ENCODE peak calls at places on chromosomes 11 and 22, in five cellular contexts. One of them, this sample, is unnamed.

GRCh38 chr11:65427691-65428577 is 5.3 kb downstream of the NEAT1 start:
- DNase-seq in naive thymus-derived CD8-positive, alpha-beta T cell: peak; percentile 30
- DNase-seq in iPS-NIHi11: no peak
- DNase-seq in brain microvascular endothelial cell: peak; percentile 68
- DNase-seq in WTC11: no peak
- DNase-seq in this sample: no peak

GRCh38 chr11:36501236-36501635 is 8.8 kb downstream of the TRAF6 start:
- DNase-seq in naive thymus-derived CD8-positive, alpha-beta T cell: no peak
- DNase-seq in iPS-NIHi11: no peak
- DNase-seq in brain microvascular endothelial cell: no peak
- DNase-seq in WTC11: no peak
- DNase-seq in this sample: no peak

GRCh38 chr11:105357764-105358163 is 218.2 kb upstream of the CARD18 start:
- DNase-seq in naive thymus-derived CD8-positive, alpha-beta T cell: no peak
- DNase-seq in iPS-NIHi11: no peak
- DNase-seq in brain microvascular endothelial cell: peak; percentile 66
- DNase-seq in WTC11: no peak
- DNase-seq in this sample: no peak

GRCh38 chr11:17793642-17794170 is 59.1 kb downstream of the KCNC1 start:
- DNase-seq in naive thymus-derived CD8-positive, alpha-beta T cell: no peak
- DNase-seq in iPS-NIHi11: no peak
- DNase-seq in brain microvascular endothelial cell: no peak
- DNase-seq in WTC11: no peak
- DNase-seq in this sample: no peak

GRCh38 chr11:85758480-85759039 is 52.4 kb downstream of the SYTL2 start:
- DNase-seq in naive thymus-derived CD8-positive, alpha-beta T cell: no peak
- DNase-seq in iPS-NIHi11: no peak
- DNase-seq in brain microvascular endothelial cell: no peak
- DNase-seq in WTC11: no peak
- DNase-seq in this sample: no peak

GRCh38 chr11:75184757-75185156 is 33.9 kb downstream of the SLCO2B1 start:
- DNase-seq in naive thymus-derived CD8-positive, alpha-beta T cell: no peak
- DNase-seq in iPS-NIHi11: no peak
- DNase-seq in brain microvascular endothelial cell: no peak
- DNase-seq in WTC11: no peak
- DNase-seq in this sample: no peak

GRCh38 chr11:62847767-62848314 is 8.5 kb upstream of the WDR74 start:
- DNase-seq in naive thymus-derived CD8-positive, alpha-beta T cell: no peak
- DNase-seq in iPS-NIHi11: no peak
- DNase-seq in brain microvascular endothelial cell: no peak
- DNase-seq in WTC11: no peak
- DNase-seq in this sample: no peak

GRCh38 chr11:14904745-14905103 is 12.7 kb upstream of the CYP2R1 start:
- DNase-seq in naive thymus-derived CD8-positive, alpha-beta T cell: peak; percentile 78
- DNase-seq in iPS-NIHi11: peak; percentile 78
- DNase-seq in brain microvascular endothelial cell: peak; percentile 34
- DNase-seq in WTC11: peak; percentile 91
- DNase-seq in this sample: no peak

GRCh38 chr11:123085497-123085896 is 23.6 kb upstream of the HSPA8 start:
- DNase-seq in naive thymus-derived CD8-positive, alpha-beta T cell: no peak
- DNase-seq in iPS-NIHi11: no peak
- DNase-seq in brain microvascular endothelial cell: no peak
- DNase-seq in WTC11: no peak
- DNase-seq in this sample: no peak

GRCh38 chr22:25134028-25134427 is 65.6 kb upstream of the CRYBB3 start:
- DNase-seq in naive thymus-derived CD8-positive, alpha-beta T cell: no peak
- DNase-seq in iPS-NIHi11: no peak
- DNase-seq in brain microvascular endothelial cell: no peak
- DNase-seq in WTC11: no peak
- DNase-seq in this sample: no peak

GRCh38 chr11:12102588-12103410 is 7.6 kb upstream of the MICAL2 start:
- DNase-seq in naive thymus-derived CD8-positive, alpha-beta T cell: no peak
- DNase-seq in iPS-NIHi11: no peak
- DNase-seq in brain microvascular endothelial cell: no peak
- DNase-seq in WTC11: no peak
- DNase-seq in this sample: no peak

GRCh38 chr11:47408598-47409439 is 429 bp downstream of the SLC39A13 start:
- DNase-seq in naive thymus-derived CD8-positive, alpha-beta T cell: peak; percentile 26
- DNase-seq in iPS-NIHi11: no peak
- DNase-seq in brain microvascular endothelial cell: peak; percentile 69
- DNase-seq in WTC11: peak; percentile 49
- DNase-seq in this sample: peak; percentile 48

GRCh38 chr11:125236072-125236825 is 71.7 kb downstream of the PKNOX2 start:
- DNase-seq in naive thymus-derived CD8-positive, alpha-beta T cell: no peak
- DNase-seq in iPS-NIHi11: peak; percentile 39
- DNase-seq in brain microvascular endothelial cell: no peak
- DNase-seq in WTC11: no peak
- DNase-seq in this sample: no peak

GRCh38 chr11:12546122-12546521 is 128.1 kb upstream of the TEAD1 start:
- DNase-seq in naive thymus-derived CD8-positive, alpha-beta T cell: no peak
- DNase-seq in iPS-NIHi11: no peak
- DNase-seq in brain microvascular endothelial cell: no peak
- DNase-seq in WTC11: no peak
- DNase-seq in this sample: no peak

This sample was measured in glomerular endothelial cell.